ENCODE peak calls at places on chromosomes 12 and 14, in nine cellular contexts. P, K, V, U, Y, R, A, W and L are unnamed samples.

GRCh38 chr12:3200779-3201738 is 123.9 kb downstream of the TSPAN9 start:
- DNase-seq in K (peak; percentile 12), V (no peak), A (no peak), P (no peak), Y (no peak), W (no peak), U (no peak), R (no peak), L (no peak)

GRCh38 chr12:89909753-89910152 is 201.1 kb upstream of the ATP2B1 start:
- DNase-seq in A (no peak), U (no peak), Y (no peak), P (no peak), K (no peak), R (no peak), V (no peak), W (no peak), L (no peak)

GRCh38 chr12:106493531-106493930 is 89.3 kb upstream of the RFX4 start:
- DNase-seq in K (no peak), U (peak; percentile 83), W (no peak), A (no peak), P (peak; percentile 78), V (no peak), Y (no peak), R (no peak), L (no peak)

GRCh38 chr14:22428681-22429315 is 160.2 kb downstream of the DAD1 start:
- DNase-seq in R (no peak), U (peak; percentile 17), K (peak; percentile 6), V (no peak), W (no peak), P (peak; percentile 40), Y (no peak), A (no peak), L (no peak)

GRCh38 chr14:102629011-102629444 is 36.6 kb downstream of the RCOR1 start:
- DNase-seq in Y (no peak), P (no peak), A (no peak), U (no peak), V (no peak), W (no peak), R (no peak), K (no peak), L (no peak)

GRCh38 chr12:68423175-68423574 is 91.0 kb upstream of the MDM1 start:
- DNase-seq in W (no peak), R (no peak), Y (no peak), A (no peak), V (no peak), U (no peak), K (no peak), P (no peak), L (no peak)

GRCh38 chr12:52277486-52278245 is 3.2 kb downstream of the KRT86 start:
- DNase-seq in A (no peak), W (no peak), R (peak; percentile 46), K (no peak), P (no peak), V (no peak), U (peak; percentile 62), Y (no peak), L (no peak)

GRCh38 chr14:58082491-58083098 is 69.4 kb downstream of the ARMH4 start:
- DNase-seq in U (peak; percentile 96), Y (no peak), R (no peak), A (peak; percentile 79), K (peak; percentile 89), P (peak; percentile 89), W (no peak), V (no peak), L (no peak)

GRCh38 chr12:123050331-123050809 is 69.9 kb downstream of the ARL6IP4 start:
- DNase-seq in W (no peak), P (no peak), A (no peak), Y (no peak), U (peak; percentile 72), R (no peak), K (peak; percentile 68), V (no peak), L (no peak)

GRCh38 chr12:51391047-51391837 is at the start of gene GALNT6:
- DNase-seq in Y (peak; percentile 42), P (no peak), R (peak; percentile 84), A (no peak), W (peak; percentile 68), U (peak; percentile 50), K (no peak), V (peak; percentile 55), L (peak; percentile 61)

GRCh38 chr12:110281549-110282342 is 699 bp downstream of the ATP2A2 start:
- DNase-seq in K (peak; percentile 65), V (peak; percentile 28), W (peak; percentile 41), R (peak; percentile 81), Y (peak; percentile 9), P (peak; percentile 57), A (no peak), U (peak; percentile 75), L (peak; percentile 22)

GRCh38 chr12:108131657-108132126 is 2.6 kb downstream of the WSCD2 start:
- DNase-seq in Y (no peak), R (no peak), K (no peak), U (no peak), V (no peak), A (no peak), P (peak; percentile 12), W (no peak), L (no peak)

GRCh38 chr12:4275869-4276253 is 2.3 kb downstream of the CCND2 start:
- DNase-seq in W (no peak), K (no peak), Y (no peak), P (no peak), R (no peak), V (no peak), U (no peak), A (no peak), L (no peak)